ENCODE peak calls at places on chromosomes 3 and 15, in seven cellular contexts. Z, G, V, H, O, F and L are unnamed samples.

GRCh38 chr3:181948286-181948685 is 236.6 kb downstream of the SOX2 start:
- DNase-seq in Z (peak; percentile 27), G (no peak), V (no peak), H (no peak), O (no peak), F (no peak), L (no peak)

GRCh38 chr3:7720649-7721048 is 781.0 kb upstream of the LMCD1 start:
- DNase-seq in Z (no peak), G (no peak), V (no peak), H (no peak), O (no peak), F (peak; percentile 29), L (no peak)

GRCh38 chr15:64623347-64624024 is 151.9 kb downstream of the RBPMS2 start:
- DNase-seq in Z (no peak), G (no peak), V (no peak), H (no peak), O (no peak), F (no peak), L (no peak)

GRCh38 chr3:13108861-13109260 is 35.6 kb upstream of the IQSEC1 start:
- DNase-seq in Z (no peak), G (no peak), V (no peak), H (no peak), O (no peak), F (no peak), L (no peak)

GRCh38 chr3:128415110-128415772 is 51.4 kb downstream of the DNAJB8 start:
- DNase-seq in Z (peak; percentile 25), G (no peak), V (no peak), H (no peak), O (no peak), F (peak; percentile 89), L (no peak)

GRCh38 chr15:82298520-82298919 is 35.9 kb downstream of the SAXO2 start:
- DNase-seq in Z (no peak), G (no peak), V (peak; percentile 73), H (peak; percentile 58), O (no peak), F (no peak), L (no peak)

GRCh38 chr3:15647629-15648167 is 46.2 kb downstream of the BTD start:
- DNase-seq in Z (peak; percentile 81), G (peak; percentile 92), V (no peak), H (peak; percentile 20), O (no peak), F (peak; percentile 66), L (peak; percentile 53)

GRCh38 chr15:92818658-92819311 is 81.3 kb upstream of the CHD2 start:
- DNase-seq in Z (no peak), G (no peak), V (no peak), H (no peak), O (no peak), F (no peak), L (no peak)

GRCh38 chr15:90553248-90553745 is 23.6 kb downstream of the CRTC3 start:
- DNase-seq in Z (peak; percentile 81), G (no peak), V (no peak), H (no peak), O (no peak), F (no peak), L (no peak)

GRCh38 chr15:66131200-66131599 is 122.3 kb downstream of the MEGF11 start:
- DNase-seq in Z (no peak), G (no peak), V (no peak), H (no peak), O (peak; percentile 43), F (no peak), L (no peak)

GRCh38 chr3:160378331-160379109 is 20.5 kb downstream of the IFT80 start:
- DNase-seq in Z (no peak), G (no peak), V (no peak), H (no peak), O (no peak), F (no peak), L (no peak)

GRCh38 chr3:194573680-194574437 is 59.4 kb downstream of the TMEM44 start:
- DNase-seq in Z (peak; percentile 69), G (peak; percentile 53), V (peak; percentile 61), H (no peak), O (peak; percentile 60), F (peak; percentile 64), L (no peak)

GRCh38 chr3:132174500-132174899 is 139.7 kb upstream of the CPNE4 start:
- DNase-seq in Z (peak; percentile 25), G (no peak), V (no peak), H (no peak), O (no peak), F (no peak), L (no peak)

GRCh38 chr3:150300847-150301517 is 107.1 kb upstream of the TSC22D2 start:
- DNase-seq in Z (no peak), G (no peak), V (no peak), H (no peak), O (no peak), F (no peak), L (no peak)

GRCh38 chr3:52827441-52827840 is 3.0 kb downstream of the ITIH4 start:
- DNase-seq in Z (peak; percentile 38), G (no peak), V (no peak), H (no peak), O (no peak), F (no peak), L (no peak)

GRCh38 chr15:32838820-32839219 is 121.0 kb downstream of the GREM1 start:
- DNase-seq in Z (peak; percentile 77), G (no peak), V (no peak), H (no peak), O (no peak), F (no peak), L (no peak)

GRCh38 chr3:11726146-11726545 is 82.4 kb upstream of the VGLL4 start:
- DNase-seq in Z (no peak), G (no peak), V (no peak), H (no peak), O (no peak), F (no peak), L (no peak)